ENCODE peak calls at places on chromosomes 1 and 21, in four cellular contexts. S is GM23248, I is MM.1S, M is PC-9. J is an unnamed sample. For H3F3A, the result is how much of the 10 kb centered on the place peaks cover.

GRCh38 chr21:19844334-19844733 is 1153.9 kb upstream of the NCAM2 start:
- DNase-seq in M (no peak), S (no peak), I (no peak), J (no peak)

GRCh38 chr21:32734214-32734613 is 6.4 kb upstream of the SYNJ1 start:
- DNase-seq in I (no peak), M (no peak), S (no peak), J (no peak)

GRCh38 chr1:12230549-12231275 is 882 bp downstream of the VPS13D start:
- DNase-seq in S (peak), I (no peak), M (peak), J (peak)

GRCh38 chr1:39220900-39221870 is 16.7 kb downstream of the MACF1 start:
- DNase-seq in S (no peak), I (no peak), M (peak), J (peak)

GRCh38 chr1:47805020-47805419 is 192.2 kb downstream of the TRABD2B start:
- DNase-seq in M (no peak), I (no peak), S (no peak), J (no peak)

GRCh38 chr1:46643368-46643775 is 24.8 kb downstream of the ATPAF1 start:
- DNase-seq in S (peak), M (peak), I (no peak), J (no peak)

GRCh38 chr21:31879251-31879650 is 6.4 kb downstream of the HUNK start:
- DNase-seq in I (no peak), M (no peak), S (no peak), J (no peak)

GRCh38 chr1:54606096-54606989 is 17.0 kb downstream of the FAM151A start:
- DNase-seq in I (no peak), S (no peak), M (no peak), J (no peak)

GRCh38 chr1:223731076-223731770 is 18.9 kb downstream of the CAPN2 start:
- DNase-seq in I (no peak), M (no peak), S (peak), J (no peak)

GRCh38 chr1:218957971-218958370 is 215.7 kb upstream of the LYPLAL1 start:
- DNase-seq in S (no peak), M (no peak), I (no peak), J (peak)

GRCh38 chr1:233614173-233614742 is 352 bp downstream of the KCNK1 start:
- DNase-seq in I (peak), M (peak), S (peak), J (peak)

GRCh38 chr21:42336065-42336464 is 14.7 kb downstream of the TFF2 start:
- DNase-seq in I (no peak), S (no peak), M (no peak), J (peak)

GRCh38 chr1:232853994-232854532 is 48.8 kb downstream of the MAP10 start:
- DNase-seq in S (peak), M (no peak), I (no peak), J (no peak)

GRCh38 chr1:76303348-76303712 is 228.8 kb downstream of the ST6GALNAC3 start:
- DNase-seq in I (no peak), S (no peak), M (no peak), J (no peak)

GRCh38 chr1:192726820-192727504 is 81.9 kb upstream of the RGS2 start:
- DNase-seq in I (no peak), S (no peak), M (no peak), J (no peak)

GRCh38 chr1:222815367-222815765 is 527 bp downstream of the DISP1 start:
- DNase-seq in M (no peak), S (peak), I (no peak), J (no peak)

GRCh38 chr1:167761400-167761799 is 39.6 kb downstream of the MPZL1 start:
- DNase-seq in M (no peak), S (no peak), I (no peak), J (no peak)

GRCh38 chr1:34013958-34014737 is 150.3 kb downstream of the HMGB4 start:
- DNase-seq in I (no peak), S (peak), M (no peak), J (peak)

GRCh38 chr1:107535091-107535490 is 394.3 kb downstream of the NTNG1 start:
- DNase-seq in I (peak), M (no peak), S (no peak), J (no peak)

GRCh38 chr21:33025106-33025470 is 647 bp upstream of the OLIG2 start:
- DNase-seq in S (no peak), M (no peak), I (no peak), J (peak)

GRCh38 chr21:14889080-14889805 is 175.6 kb downstream of the NRIP1 start:
- DNase-seq in S (peak), M (no peak), I (no peak), J (no peak)

GRCh38 chr1:55695151-55695550 is 480.0 kb upstream of the USP24 start:
- DNase-seq in M (no peak), S (peak), I (no peak), J (no peak)

DNA sequence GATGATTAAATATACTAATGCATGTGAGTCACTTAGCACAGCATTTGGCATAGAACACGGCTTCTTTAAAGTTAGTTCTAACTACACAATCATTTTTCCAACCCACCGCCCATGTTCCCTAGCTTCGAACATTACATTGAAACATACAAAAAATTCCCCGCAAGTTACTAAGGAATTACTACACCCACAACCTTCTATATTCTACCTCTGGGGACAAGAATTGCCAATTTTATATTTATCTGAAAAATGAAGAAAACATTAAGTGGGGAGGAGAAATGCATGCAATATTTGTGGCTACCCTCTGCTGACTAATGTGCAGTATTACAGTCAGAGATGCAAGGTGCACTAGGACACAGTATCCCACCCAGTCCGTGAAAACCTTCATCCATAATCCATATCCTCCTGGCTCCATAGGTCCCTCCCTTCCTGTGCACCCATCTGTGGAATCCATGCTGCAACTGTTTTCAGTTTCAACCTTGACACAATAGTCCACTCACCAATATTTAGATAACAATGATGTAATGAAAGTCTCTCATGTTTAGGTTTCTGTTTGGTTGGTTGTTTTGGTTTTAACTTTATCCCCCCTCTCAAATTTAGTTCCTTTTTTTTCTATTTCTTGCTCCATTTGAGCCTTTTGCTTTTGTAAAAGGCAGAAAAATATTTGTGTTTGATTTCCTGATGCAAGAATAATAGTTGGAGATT is 31.6 kb downstream of the RGS5 start:
- DNase-seq in M (no peak), S (peak), I (peak), J (peak)
- H3F3A ChIP-seq in M (under half), S (under half), I (under half), J (under half)

GRCh38 chr1:8867878-8868567 is 10.5 kb downstream of the ENO1 start:
- DNase-seq in M (no peak), I (no peak), S (no peak), J (no peak)
- H3F3A ChIP-seq in M (half or more), I (under half), S (half or more), J (half or more)

DNA sequence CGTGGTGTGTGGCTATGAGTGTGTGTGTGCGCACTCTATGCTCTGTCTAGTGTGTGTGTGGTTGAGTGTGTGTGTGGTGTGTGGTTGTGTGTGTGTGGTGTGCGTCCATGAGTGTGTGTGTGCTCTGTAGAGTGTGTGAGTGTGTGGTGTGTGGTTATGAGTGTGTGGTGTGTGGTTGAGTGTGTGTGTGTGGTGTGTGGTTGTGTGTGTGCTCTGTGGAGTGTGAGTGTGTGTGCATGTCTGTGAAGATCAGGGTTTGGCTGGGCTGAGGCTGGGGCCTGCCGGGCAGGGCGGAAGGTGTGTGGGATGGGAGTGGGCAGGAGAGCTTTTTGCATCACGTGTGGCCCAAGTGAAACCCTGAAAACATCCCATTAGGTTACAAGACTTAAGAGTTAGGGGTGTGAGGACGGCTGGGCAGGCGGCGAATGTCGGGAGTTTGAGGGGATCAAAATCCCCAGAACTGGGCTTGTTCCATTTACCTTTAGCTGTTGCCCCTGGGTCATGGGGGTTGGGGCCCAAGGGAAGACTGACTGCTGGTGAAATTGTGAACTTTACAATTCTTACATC is 2.9 kb upstream of the FCMR start:
- DNase-seq in M (no peak), S (no peak), I (no peak), J (no peak)
- H3F3A ChIP-seq in M (under half), S (under half), I (under half), J (under half)

GRCh38 chr1:44785501-44786137 is 2.4 kb downstream of the BEST4 start:
- DNase-seq in I (no peak), M (no peak), S (no peak), J (no peak)

GRCh38 chr1:44785027-44785376 is 3.0 kb downstream of the BEST4 start:
- DNase-seq in I (no peak), M (no peak), S (no peak), J (no peak)

GRCh38 chr1:44783697-44784093 is 4.3 kb downstream of the BEST4 start:
- DNase-seq in M (no peak), I (no peak), S (peak), J (peak)

GRCh38 chr1:44786138-44786840 is 1.7 kb downstream of the BEST4 start:
- DNase-seq in M (peak), S (peak), I (peak), J (peak)

DNA sequence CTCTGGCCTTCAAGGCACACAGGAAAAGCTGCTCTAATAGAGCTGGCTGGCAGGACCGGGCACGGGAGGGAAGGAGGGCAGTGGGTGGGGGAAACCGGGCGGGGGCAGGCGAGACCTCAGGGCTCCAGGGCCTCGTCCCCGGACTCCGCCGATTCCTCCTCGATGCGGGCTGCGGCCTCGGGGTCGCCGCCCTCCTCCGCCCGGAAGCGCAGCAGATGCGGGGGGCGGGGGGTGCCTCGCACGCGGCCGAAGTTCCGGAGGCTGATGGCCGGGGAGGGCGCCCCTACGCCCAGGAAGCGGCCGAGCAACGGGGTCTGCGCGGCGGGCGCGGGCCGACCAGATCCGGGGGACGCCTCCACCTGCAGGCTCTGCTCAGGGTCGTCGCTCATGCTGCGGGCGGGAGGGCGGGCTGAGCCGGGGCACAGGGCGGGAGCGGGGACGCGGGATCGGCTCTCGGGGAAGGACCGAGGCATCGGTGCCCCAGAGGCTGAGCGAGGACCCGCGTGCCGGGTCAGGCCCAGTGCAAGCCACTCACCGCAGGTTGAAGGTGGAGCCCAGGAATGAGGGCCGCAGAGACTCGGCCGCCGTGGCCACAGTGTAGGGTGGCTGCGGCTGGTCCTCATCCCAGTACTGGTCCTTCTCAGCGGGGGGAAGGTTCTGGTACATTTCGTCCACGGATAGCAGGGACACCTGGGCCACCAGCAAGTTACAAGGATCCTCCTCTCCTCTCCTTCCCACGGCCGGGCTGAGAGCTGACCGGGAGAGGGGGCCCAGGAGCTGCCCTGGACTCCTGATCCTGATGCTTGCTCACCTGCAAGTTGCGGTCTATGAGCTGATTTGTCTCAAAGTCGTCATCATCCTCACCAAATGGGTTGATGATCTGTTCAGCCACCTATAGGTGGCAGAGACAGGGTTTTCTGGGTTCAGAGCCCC is 3.6 kb downstream of the BEST4 start:
- DNase-seq in S (peak), M (no peak), I (no peak), J (peak)
- H3F3A ChIP-seq in S (under half), M (under half), I (under half), J (half or more)

J was measured in GM23338.